ENCODE peak calls at places on chromosomes 16 and 17, in nine cellular contexts. W, Q, I, P, L, K, M, G and V are unnamed samples.

GRCh38 chr16:72241930-72242329 is 70.0 kb upstream of the PMFBP1 start:
- DNase-seq in M (no peak), P (no peak), K (no peak), L (peak), G (no peak), I (peak), Q (peak), W (peak), V (peak)

GRCh38 chr16:61829631-61830030 is 206.6 kb downstream of the CDH8 start:
- DNase-seq in I (no peak), W (no peak), M (no peak), K (no peak), G (no peak), Q (peak), L (no peak), P (no peak), V (no peak)

GRCh38 chr17:72392056-72393010 is 271.5 kb downstream of the SOX9 start:
- DNase-seq in Q (peak), K (no peak), I (no peak), W (peak), L (no peak), G (no peak), P (no peak), M (no peak), V (no peak)

GRCh38 chr16:81473066-81473488 is 28.5 kb downstream of the CMIP start:
- DNase-seq in W (no peak), M (no peak), Q (no peak), I (no peak), K (no peak), L (no peak), P (no peak), G (no peak), V (no peak)

GRCh38 chr16:21989141-21989540 is 11.8 kb downstream of the PDZD9 start:
- DNase-seq in P (no peak), L (no peak), Q (no peak), M (no peak), G (no peak), W (no peak), I (no peak), K (no peak), V (no peak)

GRCh38 chr17:28346746-28347246 is 10.5 kb downstream of the POLDIP2 start:
- DNase-seq in L (no peak), Q (no peak), G (no peak), W (no peak), P (no peak), I (no peak), K (no peak), M (no peak), V (no peak)

GRCh38 chr17:1635675-1636465 is 7.2 kb upstream of the SLC43A2 start:
- DNase-seq in W (no peak), M (no peak), G (no peak), L (no peak), Q (peak), P (no peak), K (no peak), I (no peak), V (no peak)

GRCh38 chr17:49365667-49366066 is 3.6 kb upstream of the ZNF652 start:
- DNase-seq in K (no peak), G (peak), Q (no peak), I (no peak), P (no peak), L (no peak), W (no peak), M (no peak), V (peak)

GRCh38 chr17:8121531-8122390 is 2.1 kb downstream of the HES7 start:
- DNase-seq in W (peak), M (no peak), K (peak), I (no peak), P (no peak), G (peak), Q (peak), L (peak), V (no peak)

GRCh38 chr17:80261159-80261894 is 675 bp downstream of the RNF213 start:
- DNase-seq in M (no peak), I (peak), K (peak), G (peak), W (peak), P (peak), L (peak), Q (peak), V (no peak)

GRCh38 chr16:67277999-67278772 is 1.1 kb upstream of the PLEKHG4 start:
- DNase-seq in P (no peak), I (no peak), M (no peak), K (no peak), G (no peak), W (no peak), Q (peak), L (no peak), V (no peak)

GRCh38 chr16:49828545-49829267 is 27.2 kb downstream of the ZNF423 start:
- DNase-seq in Q (no peak), L (no peak), W (peak), G (no peak), P (no peak), M (no peak), K (no peak), I (peak), V (no peak)

GRCh38 chr17:72884066-72884465 is 208.4 kb downstream of the SLC39A11 start:
- DNase-seq in L (no peak), W (no peak), G (no peak), M (no peak), P (no peak), I (no peak), Q (no peak), K (no peak), V (no peak)

GRCh38 chr16:19907161-19907992 is 22.7 kb upstream of the GPRC5B start:
- DNase-seq in G (peak), K (peak), W (peak), L (peak), I (peak), M (peak), Q (peak), P (peak), V (peak)

GRCh38 chr17:83153681-83154310 is 74.4 kb downstream of the METRNL start:
- DNase-seq in M (no peak), I (no peak), G (no peak), Q (no peak), K (no peak), W (no peak), L (no peak), P (no peak), V (no peak)

GRCh38 chr17:76995352-76996105 is 127.3 kb downstream of the MGAT5B start:
- DNase-seq in Q (no peak), G (no peak), K (no peak), P (no peak), I (no peak), M (no peak), W (no peak), L (no peak), V (no peak)

GRCh38 chr17:49926886-49927285 is 42.1 kb upstream of the DLX4 start:
- DNase-seq in K (no peak), M (no peak), G (no peak), P (no peak), Q (no peak), I (peak), W (no peak), L (no peak), V (no peak)

GRCh38 chr16:67995423-67995822 is 3.9 kb downstream of the DPEP2 start:
- DNase-seq in W (no peak), Q (no peak), G (no peak), P (no peak), M (no peak), I (no peak), L (no peak), K (no peak), V (peak)

GRCh38 chr16:28193530-28194423 is 18.0 kb downstream of the XPO6 start:
- DNase-seq in P (peak), I (no peak), G (no peak), L (no peak), Q (peak), K (no peak), M (no peak), W (no peak), V (peak)

GRCh38 chr16:28985611-28986041 is 774 bp downstream of the LAT start:
- DNase-seq in W (no peak), P (no peak), L (no peak), G (no peak), Q (no peak), I (no peak), M (no peak), K (no peak), V (no peak)

GRCh38 chr17:74502866-74503265 is 28.4 kb downstream of the CD300LB start:
- DNase-seq in G (no peak), P (no peak), L (no peak), M (no peak), K (no peak), Q (no peak), W (no peak), I (no peak), V (no peak)

GRCh38 chr17:5931611-5932010 is 138.6 kb upstream of the WSCD1 start:
- DNase-seq in P (no peak), I (no peak), Q (no peak), G (no peak), M (no peak), L (peak), W (no peak), K (peak), V (no peak)

GRCh38 chr16:24054649-24055560 is 201.2 kb upstream of the CACNG3 start:
- DNase-seq in G (no peak), K (no peak), I (no peak), P (no peak), W (no peak), L (no peak), Q (no peak), M (no peak), V (no peak)

GRCh38 chr17:38912221-38912813 is 13.1 kb upstream of the LASP1NB start:
- DNase-seq in P (no peak), W (no peak), G (no peak), L (peak), M (no peak), I (peak), K (no peak), Q (peak), V (no peak)

GRCh38 chr17:67181825-67182224 is 63.2 kb downstream of the HELZ start:
- DNase-seq in Q (no peak), G (no peak), P (no peak), M (no peak), W (no peak), L (no peak), I (no peak), K (no peak), V (no peak)

GRCh38 chr16:23330161-23330560 is 28.1 kb downstream of the SCNN1B start:
- DNase-seq in K (no peak), W (no peak), M (no peak), I (no peak), P (no peak), L (no peak), G (no peak), Q (no peak), V (no peak)

GRCh38 chr17:31313982-31314787 is at the start of gene EVI2B:
- DNase-seq in I (no peak), W (no peak), L (no peak), M (no peak), K (no peak), Q (peak), P (no peak), G (peak), V (peak)

GRCh38 chr17:43010667-43011308 is 4.2 kb downstream of the IFI35 start:
- DNase-seq in Q (no peak), L (peak), W (no peak), K (peak), G (no peak), M (no peak), P (no peak), I (no peak), V (no peak)

GRCh38 chr16:54458923-54459322 is 172.3 kb upstream of the IRX3 start:
- DNase-seq in P (no peak), W (no peak), G (no peak), M (no peak), Q (no peak), I (no peak), L (no peak), K (no peak), V (no peak)

GRCh38 chr17:34146440-34147043 is 108.5 kb upstream of the CCL2 start:
- DNase-seq in I (peak), Q (no peak), P (no peak), M (no peak), L (peak), K (peak), W (no peak), G (peak), V (no peak)

GRCh38 chr16:83887088-83887487 is 11.8 kb upstream of the MLYCD start:
- DNase-seq in W (no peak), K (peak), P (no peak), Q (no peak), I (no peak), M (no peak), L (peak), G (no peak), V (peak)

GRCh38 chr16:24755201-24755874 is 25.9 kb downstream of the TNRC6A start:
- DNase-seq in L (no peak), P (no peak), W (no peak), G (no peak), Q (no peak), K (no peak), M (no peak), I (no peak), V (no peak)

GRCh38 chr16:87541004-87541881 is 48.4 kb upstream of the ZCCHC14 start:
- DNase-seq in M (no peak), I (peak), W (no peak), L (peak), G (no peak), K (no peak), Q (peak), P (no peak), V (no peak)